ENCODE peak calls at places on chromosomes 1 and 21, in ten cellular contexts. I, X, V, P, J, U, C, G, S and R are unnamed samples.

GRCh38 chr1:34829250-34829649 is 30.3 kb downstream of the SMIM12 start:
- DNase-seq in C (no peak), J (no peak), I (no peak), P (no peak), U (no peak), S (no peak), X (peak), G (no peak), V (no peak), R (no peak)

GRCh38 chr1:116777831-116778830 is 23.9 kb downstream of the CD2 start:
- DNase-seq in S (no peak), G (no peak), X (peak), I (no peak), U (no peak), P (no peak), V (no peak), C (peak), J (no peak), R (peak)

GRCh38 chr1:108561731-108562326 is 1.9 kb downstream of the EEIG2 start:
- DNase-seq in G (no peak), C (peak), U (peak), X (peak), P (peak), S (no peak), I (peak), J (peak), V (peak), R (peak)

GRCh38 chr21:32414579-32415358 is 2.3 kb downstream of the EVA1C start:
- DNase-seq in X (peak), C (peak), I (no peak), J (no peak), S (no peak), G (no peak), V (no peak), U (no peak), P (no peak), R (peak)

GRCh38 chr1:6008696-6009095 is 16.5 kb upstream of the NPHP4 start:
- DNase-seq in J (no peak), I (no peak), X (peak), V (no peak), G (peak), C (no peak), P (no peak), S (no peak), U (no peak), R (no peak)

GRCh38 chr1:65965597-65965996 is 172.9 kb downstream of the PDE4B start:
- DNase-seq in P (no peak), X (no peak), I (no peak), J (no peak), V (no peak), U (no peak), G (no peak), S (no peak), C (no peak), R (no peak)

GRCh38 chr1:209769171-209769904 is 13.5 kb downstream of the TRAF3IP3 start:
- DNase-seq in C (peak), V (no peak), U (no peak), G (no peak), I (peak), P (no peak), X (peak), J (peak), S (peak), R (peak)

GRCh38 chr21:46048926-46049889 is 48.7 kb upstream of the COL6A2 start:
- DNase-seq in S (peak), V (no peak), C (peak), U (peak), X (peak), G (peak), P (no peak), I (peak), J (peak), R (peak)

GRCh38 chr1:210246447-210246846 is 13.9 kb downstream of the SERTAD4 start:
- DNase-seq in S (peak), I (no peak), V (no peak), G (no peak), P (no peak), U (no peak), J (no peak), C (no peak), X (no peak), R (no peak)

GRCh38 chr1:206776239-206776638 is 3.9 kb upstream of the IL10 start:
- DNase-seq in G (no peak), U (no peak), I (no peak), C (no peak), P (no peak), V (no peak), J (no peak), X (peak), S (no peak), R (no peak)

GRCh38 chr1:179995576-179995975 is 41.0 kb downstream of the CEP350 start:
- DNase-seq in C (no peak), G (no peak), P (no peak), J (no peak), S (no peak), I (no peak), V (no peak), X (no peak), U (no peak), R (no peak)

GRCh38 chr1:235999259-235999925 is 65.5 kb downstream of the NID1 start:
- DNase-seq in G (no peak), I (no peak), V (peak), J (peak), U (peak), X (peak), S (peak), C (peak), P (peak), R (peak)

GRCh38 chr1:30379684-30380624 is 343.4 kb downstream of the MATN1 start:
- DNase-seq in C (peak), P (peak), U (peak), S (peak), J (peak), I (no peak), G (no peak), V (peak), X (peak), R (peak)

GRCh38 chr1:31627930-31628421 is 10.5 kb downstream of the HCRTR1 start:
- DNase-seq in X (no peak), P (no peak), V (no peak), C (no peak), U (no peak), I (peak), G (no peak), S (no peak), J (peak), R (no peak)

GRCh38 chr1:31626451-31627202 is 9.1 kb downstream of the HCRTR1 start:
- DNase-seq in G (no peak), X (peak), V (no peak), I (no peak), J (no peak), P (no peak), U (no peak), C (peak), S (no peak), R (no peak)

GRCh38 chr1:31628931-31629582 is 11.6 kb downstream of the HCRTR1 start:
- DNase-seq in V (no peak), X (no peak), P (no peak), U (no peak), J (no peak), G (no peak), I (no peak), C (no peak), S (no peak), R (no peak)

GRCh38 chr1:31625561-31626272 is 8.2 kb downstream of the HCRTR1 start:
- DNase-seq in I (no peak), U (no peak), S (no peak), P (no peak), G (no peak), J (no peak), C (peak), V (no peak), X (peak), R (no peak)

DNA sequence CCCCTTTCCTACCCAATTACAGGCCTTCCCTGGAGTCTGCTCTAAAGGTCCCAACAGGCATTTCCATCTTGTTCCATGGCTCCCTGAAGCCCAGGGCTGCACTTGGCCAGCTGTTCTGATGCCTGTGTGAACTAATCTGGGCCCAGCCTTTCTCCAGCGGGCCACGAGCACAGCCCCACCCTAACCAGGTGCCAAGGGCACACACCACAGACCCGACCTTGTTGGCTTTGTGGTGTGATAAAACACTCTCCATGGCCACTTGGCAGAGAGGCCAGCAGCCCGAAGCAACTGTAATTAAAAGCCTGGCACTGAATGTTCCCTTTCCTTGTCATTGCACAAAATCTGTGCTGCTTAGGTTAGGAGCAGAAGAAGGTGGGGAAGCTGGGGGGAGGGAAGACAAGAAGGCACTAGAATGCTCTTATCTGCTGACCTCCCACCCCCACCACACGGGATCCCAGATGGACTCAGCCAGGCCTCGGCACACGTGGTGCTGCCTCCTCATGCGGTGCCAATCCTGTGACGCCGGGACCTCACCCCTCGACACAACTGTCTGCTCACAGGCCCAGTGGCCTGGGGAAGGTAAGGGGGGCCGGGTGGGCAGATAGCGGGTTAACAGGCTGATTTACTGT is 9.9 kb downstream of the HCRTR1 start:
- DNase-seq in S (no peak), P (no peak), X (no peak), J (peak), U (no peak), G (no peak), V (no peak), C (peak), I (peak), R (no peak)
- H3K27ac ChIP-seq in S (peak), P (no peak), X (no peak), J (peak), U (no peak), G (peak), V (no peak), C (no peak), I (peak), R (no peak)

DNA sequence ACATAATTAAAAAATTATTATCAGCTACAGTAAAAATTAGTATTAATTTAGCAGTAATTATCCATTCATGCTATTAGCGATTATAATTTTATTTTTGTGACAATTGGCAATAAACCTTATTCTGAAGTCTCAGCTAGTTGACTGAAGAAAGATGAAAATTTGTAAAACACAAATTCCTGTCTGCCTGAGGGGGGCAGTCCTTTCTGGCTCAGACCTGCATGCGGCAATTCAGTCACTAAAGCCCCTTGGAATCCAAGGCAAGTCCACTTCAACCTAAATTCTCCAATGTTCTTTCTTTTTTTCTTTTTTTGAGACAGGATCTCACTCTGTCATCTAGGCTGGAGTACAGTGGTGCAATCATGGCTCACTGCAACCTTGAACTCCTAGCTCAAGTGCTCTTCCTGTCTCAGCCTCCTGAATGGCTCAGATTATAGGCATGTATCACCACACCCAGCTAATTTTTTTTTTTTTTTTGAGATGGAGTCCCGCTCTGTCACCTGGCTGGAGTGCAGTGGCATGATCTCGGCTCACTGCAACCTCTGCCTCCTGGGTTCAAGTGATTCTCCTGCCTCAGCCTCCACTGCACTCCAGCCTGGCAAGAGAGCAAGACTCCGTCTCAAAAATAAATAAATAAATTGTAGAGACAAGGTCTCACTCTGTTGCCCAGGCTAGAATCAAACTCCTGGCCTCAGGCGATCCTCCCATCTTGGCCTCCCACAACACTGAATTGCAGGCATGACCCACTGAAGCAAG is 24.1 kb upstream of the ITPKB start:
- DNase-seq in P (no peak), C (no peak), I (no peak), V (peak), G (no peak), S (no peak), X (no peak), J (no peak), U (no peak), R (peak)
- TF ChIP-seq CTCF in P (no peak), C (no peak), I (no peak), V (no peak), G (no peak), S (no peak), X (no peak), J (no peak), U (no peak), R (no peak)

DNA sequence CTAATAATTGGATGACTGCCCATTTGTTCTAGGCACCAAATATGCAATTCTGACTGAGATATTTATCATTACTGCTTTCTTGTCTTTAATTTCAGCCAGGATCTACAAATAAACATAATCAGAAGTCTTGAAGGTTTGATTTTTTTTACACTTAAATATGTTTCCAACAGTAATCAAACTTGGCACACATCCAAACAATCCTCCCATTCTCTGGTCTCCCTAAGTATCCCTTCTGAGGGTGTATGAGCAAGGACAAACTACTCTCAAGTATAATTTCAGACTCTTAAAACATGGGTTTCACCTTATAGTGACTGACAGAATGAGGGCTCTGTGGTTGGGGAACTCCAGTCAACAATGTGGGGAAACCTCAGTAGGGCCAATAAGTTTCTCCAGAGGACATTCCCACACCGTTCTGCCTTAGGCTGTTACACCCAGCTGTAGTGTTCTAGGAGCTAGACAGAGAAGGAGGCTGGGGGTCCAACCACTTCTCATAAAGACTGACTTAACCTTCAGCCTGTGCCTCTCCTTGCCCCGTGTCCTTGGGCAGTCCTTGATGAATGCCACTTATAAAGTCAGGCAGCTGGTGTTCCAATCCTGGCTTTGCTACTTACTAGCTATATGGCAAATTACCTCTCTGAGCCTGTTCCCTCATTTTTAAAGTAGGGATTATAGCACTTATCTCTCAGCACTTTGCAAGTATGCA is 1.5 kb upstream of the PALMD start:
- DNase-seq in S (no peak), V (no peak), I (no peak), U (no peak), P (no peak), C (peak), X (no peak), G (no peak), J (no peak), R (no peak)
- H3K27ac ChIP-seq in S (no peak), V (peak), I (peak), U (peak), P (no peak), C (peak), X (no peak), G (no peak), J (peak), R (no peak)

GRCh38 chr21:42757826-42758655 is 104.6 kb downstream of the PDE9A start:
- DNase-seq in U (no peak), S (no peak), I (no peak), G (no peak), C (no peak), J (no peak), X (peak), P (no peak), V (no peak), R (no peak)
- TF ChIP-seq CTCF in U (no peak), S (no peak), I (no peak), G (no peak), C (no peak), J (no peak), X (no peak), P (no peak), V (no peak), R (no peak)